ENCODE peak calls at places on chromosomes 12 and 14, in five cellular contexts. U is stomach; N is fibroblast of mammary gland; V is WERI-Rb-1; Y is CD8-positive, alpha-beta T cell. K is an unnamed sample.

GRCh38 chr12:110600254-110600653 is 13.7 kb upstream of the TCTN1 start:
- DNase-seq in U (no peak), N (peak), V (no peak), Y (no peak), K (peak)

GRCh38 chr14:40010961-40011360 is 578.7 kb upstream of the FBXO33 start:
- DNase-seq in N (no peak), U (no peak), V (no peak), Y (no peak), K (no peak)

GRCh38 chr12:3753549-3754284 is 808 bp upstream of the CRACR2A start:
- DNase-seq in N (peak), U (no peak), Y (no peak), V (no peak), K (no peak)

GRCh38 chr12:615620-616019 is 47.6 kb downstream of the NINJ2 start:
- DNase-seq in U (no peak), N (no peak), Y (no peak), V (no peak), K (no peak)

GRCh38 chr14:96349286-96350075 is 13.7 kb downstream of the ATG2B start:
- DNase-seq in U (no peak), Y (no peak), N (no peak), V (no peak), K (peak)

GRCh38 chr12:108560321-108560721 is 652 bp downstream of the SART3 start:
- DNase-seq in Y (no peak), V (no peak), U (no peak), N (peak), K (peak)

GRCh38 chr14:103803661-103804060 is 43.7 kb downstream of the PPP1R13B start:
- DNase-seq in Y (no peak), U (no peak), N (peak), V (no peak), K (peak)

GRCh38 chr14:103562385-103563088 is at the start of the genes BAG5 and COA8:
- DNase-seq in Y (peak), N (peak), V (peak), U (peak), K (peak)

GRCh38 chr12:26369588-26369987 is 174.2 kb downstream of the SSPN start:
- DNase-seq in N (peak), Y (no peak), U (no peak), V (no peak), K (peak)

GRCh38 chr12:2833327-2833726 is 1.5 kb downstream of the NRIP2 start:
- DNase-seq in N (no peak), Y (no peak), U (no peak), V (no peak), K (peak)

GRCh38 chr12:112850343-112850742 is 56.4 kb upstream of the OAS1 start:
- DNase-seq in Y (no peak), U (no peak), N (no peak), V (no peak), K (no peak)

DNA sequence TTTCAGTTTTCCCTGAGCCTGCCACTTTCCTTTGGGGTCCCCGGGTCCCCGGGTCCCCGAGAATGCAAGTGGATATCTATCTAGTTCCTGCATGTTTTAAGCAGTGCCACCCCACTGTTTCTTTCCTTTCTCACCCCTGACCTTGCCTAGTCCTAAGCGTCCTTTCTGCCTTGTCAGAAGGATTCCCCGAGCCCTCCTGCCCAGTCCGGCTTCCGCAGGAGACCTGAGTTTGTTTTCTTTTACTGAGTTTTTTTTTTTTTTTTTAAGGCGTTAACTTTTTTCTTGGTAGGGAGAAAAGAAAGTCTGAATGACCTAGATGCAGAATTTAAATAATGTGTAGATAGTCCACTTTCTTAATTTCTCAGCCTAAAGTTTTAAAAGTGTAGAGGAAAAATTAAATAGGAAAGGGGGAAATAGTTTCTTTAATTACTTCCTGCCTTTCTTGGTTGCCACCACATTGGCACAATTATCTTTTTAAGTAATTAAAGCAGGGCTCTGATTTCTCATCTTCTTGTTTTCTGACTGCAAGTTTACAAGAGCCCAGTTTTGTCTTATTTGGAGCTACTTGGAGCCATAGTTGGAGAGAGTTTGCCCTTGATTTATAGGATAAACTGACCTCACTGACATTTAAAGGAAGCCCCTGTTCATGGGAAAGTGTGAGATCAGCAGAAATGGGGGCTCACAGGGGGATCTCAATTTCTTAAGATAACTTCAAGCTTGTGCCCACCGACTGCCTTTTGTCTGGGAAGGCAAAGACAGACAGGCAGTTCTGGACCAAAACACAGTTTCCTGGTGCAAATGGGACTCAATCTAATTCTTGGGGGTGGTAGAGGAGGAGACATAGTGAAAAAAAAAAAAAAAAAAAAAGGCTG is 2.9 kb downstream of the PAX9 start:
- DNase-seq in U (no peak), N (no peak), Y (no peak), V (no peak), K (no peak)
- H3K4me3 ChIP-seq in U (no peak), N (no peak), Y (no peak), V (no peak), K (peak)

GRCh38 chr14:71933026-71933587 is 878 bp downstream of the RGS6 start:
- DNase-seq in N (no peak), Y (no peak), V (no peak), U (no peak), K (peak)
- TF ChIP-seq CTCF in N (no peak), Y (no peak), V (no peak), U (no peak), K (no peak)

GRCh38 chr12:65306603-65307501 is 28.4 kb downstream of the MSRB3 start:
- DNase-seq in U (no peak), V (peak), N (peak), Y (no peak), K (peak)
- H3K4me3 ChIP-seq in U (no peak), V (no peak), N (no peak), Y (no peak), K (peak)

DNA sequence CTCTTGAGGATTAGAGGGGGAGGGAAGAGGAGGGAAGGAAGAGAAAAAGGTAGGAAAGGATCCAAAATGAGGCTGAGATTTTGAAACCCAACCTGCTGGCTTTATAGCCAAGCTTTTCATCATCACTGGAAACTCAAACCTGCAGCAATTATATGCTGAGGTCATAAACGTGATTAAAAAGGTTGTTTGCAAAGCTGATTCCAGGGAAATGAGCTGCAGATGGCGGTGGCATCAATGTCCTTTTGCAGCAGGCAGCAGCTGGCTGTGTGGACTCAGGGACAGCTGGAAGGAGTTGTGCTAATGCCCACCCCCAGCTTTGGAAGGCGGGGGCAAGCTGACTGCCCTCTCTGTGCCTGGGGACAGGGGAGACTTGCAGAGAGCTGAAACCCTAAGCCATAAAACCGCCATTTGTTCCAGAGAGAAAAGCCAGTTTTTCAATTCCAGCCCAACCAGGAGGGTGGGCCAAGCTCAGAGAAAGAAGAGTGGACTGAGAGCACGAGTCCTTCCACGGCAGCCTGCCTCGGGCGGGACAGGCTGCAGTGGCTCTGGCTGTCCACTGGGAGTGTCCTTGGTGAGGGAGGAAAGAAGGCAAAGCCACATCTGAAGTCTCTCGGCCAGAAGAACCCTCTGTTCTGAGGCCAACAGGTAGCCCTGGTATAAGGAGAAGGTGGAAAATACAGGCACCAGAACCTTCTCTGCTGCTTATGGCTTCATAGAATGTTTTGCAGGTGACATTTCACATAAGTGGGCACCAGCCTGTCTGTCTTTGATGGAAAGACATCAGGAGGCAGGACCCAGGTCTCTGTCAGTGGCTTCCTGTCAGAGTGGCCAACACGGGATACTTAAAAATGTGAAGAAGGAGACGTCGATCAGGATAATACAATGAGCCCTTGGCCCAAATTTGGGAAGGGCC is 90.7 kb downstream of the SINHCAF start:
- DNase-seq in V (peak), N (peak), U (peak), Y (no peak), K (peak)
- TF ChIP-seq CTCF in V (peak), N (peak), U (no peak), Y (no peak), K (peak)

GRCh38 chr14:24051162-24051788 is 534 bp upstream of the CARMIL3 start:
- DNase-seq in V (no peak), U (peak), Y (no peak), N (no peak), K (no peak)

GRCh38 chr14:24053548-24054323 is 1.9 kb downstream of the CARMIL3 start:
- DNase-seq in V (peak), U (no peak), N (no peak), Y (no peak), K (no peak)

GRCh38 chr14:24054324-24054641 is 2.5 kb downstream of the CARMIL3 start:
- DNase-seq in Y (no peak), V (no peak), N (no peak), U (no peak), K (no peak)

GRCh38 chr14:24051789-24052655 is at the start of gene CARMIL3:
- DNase-seq in V (peak), Y (peak), N (peak), U (peak), K (peak)

DNA sequence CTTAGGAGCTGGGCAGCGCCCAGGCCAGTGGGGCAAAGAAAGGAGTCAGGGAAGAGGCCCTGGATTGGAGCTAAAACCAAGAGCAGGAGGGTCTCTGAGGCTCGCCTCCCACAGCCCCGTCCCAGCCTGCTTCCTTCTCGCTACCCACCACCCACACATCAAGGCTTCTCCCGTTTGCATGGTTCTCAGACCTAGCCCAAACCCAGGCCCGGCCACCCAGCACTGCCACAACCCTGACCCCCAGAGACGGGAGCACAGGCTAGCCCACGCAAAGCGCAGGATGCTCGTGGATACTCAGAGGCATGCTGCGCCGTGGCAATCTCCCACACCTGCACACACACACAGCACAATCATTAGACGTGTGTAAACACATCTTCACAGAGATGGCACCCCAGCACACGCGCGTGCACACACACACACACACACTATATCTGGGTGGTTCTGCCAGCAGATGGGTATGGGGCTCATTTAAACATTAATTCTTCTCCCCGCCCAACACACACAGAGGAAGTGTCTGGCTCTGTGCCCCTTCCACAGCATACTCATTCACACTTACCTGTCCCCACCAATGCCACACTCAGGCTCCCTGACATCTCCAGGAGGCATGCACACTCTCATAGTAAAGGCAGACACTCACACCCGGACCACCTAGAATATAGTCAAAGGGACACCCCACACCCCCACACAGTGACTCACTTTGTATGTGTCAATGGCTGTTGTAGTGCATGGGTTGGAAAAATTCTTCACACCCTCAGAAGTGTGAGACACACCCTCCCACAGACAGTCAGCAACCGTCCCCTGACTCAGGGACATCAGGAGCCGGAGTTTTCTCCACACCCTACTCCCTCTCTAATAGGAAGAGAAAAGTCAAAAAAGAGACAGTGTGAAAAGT is 1.1 kb downstream of the CARMIL3 start:
- DNase-seq in V (no peak), N (peak), Y (no peak), U (no peak), K (peak)
- H3K4me3 ChIP-seq in V (peak), N (no peak), Y (peak), U (peak), K (no peak)

DNA sequence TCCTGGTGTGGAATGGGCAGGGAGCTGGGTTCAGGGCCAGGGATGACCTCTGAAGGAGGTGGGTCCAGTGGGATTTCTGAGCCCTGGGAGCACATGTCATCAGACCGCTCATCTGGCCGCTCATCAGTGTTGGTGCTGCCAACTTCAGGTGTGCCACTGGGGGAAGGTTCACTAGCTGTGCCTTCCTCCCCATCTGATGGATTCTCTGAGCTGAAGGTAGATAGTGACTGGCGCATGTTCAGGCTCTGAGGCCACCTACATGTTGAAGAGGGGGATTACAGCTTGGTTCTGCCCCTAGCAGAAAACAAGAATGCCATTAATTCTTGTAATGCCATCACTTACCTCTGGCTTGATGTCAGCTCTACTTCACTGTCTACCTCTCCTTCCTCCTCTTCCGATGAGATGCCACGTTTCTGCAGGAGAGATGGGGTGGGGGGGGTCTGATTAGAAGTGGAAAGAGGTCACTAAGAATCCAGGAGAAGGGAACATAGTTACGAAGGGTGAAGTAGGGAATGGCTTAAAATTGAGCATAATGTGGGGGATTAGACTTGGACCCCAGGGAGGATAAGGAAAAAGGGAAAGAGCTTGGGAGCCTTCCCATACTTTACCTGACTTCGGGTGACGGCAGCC is 17.2 kb downstream of the MAP3K12 start:
- DNase-seq in U (no peak), Y (no peak), N (no peak), V (no peak), K (peak)
- TF ChIP-seq CTCF in U (no peak), Y (peak), N (peak), V (peak), K (peak)

DNA sequence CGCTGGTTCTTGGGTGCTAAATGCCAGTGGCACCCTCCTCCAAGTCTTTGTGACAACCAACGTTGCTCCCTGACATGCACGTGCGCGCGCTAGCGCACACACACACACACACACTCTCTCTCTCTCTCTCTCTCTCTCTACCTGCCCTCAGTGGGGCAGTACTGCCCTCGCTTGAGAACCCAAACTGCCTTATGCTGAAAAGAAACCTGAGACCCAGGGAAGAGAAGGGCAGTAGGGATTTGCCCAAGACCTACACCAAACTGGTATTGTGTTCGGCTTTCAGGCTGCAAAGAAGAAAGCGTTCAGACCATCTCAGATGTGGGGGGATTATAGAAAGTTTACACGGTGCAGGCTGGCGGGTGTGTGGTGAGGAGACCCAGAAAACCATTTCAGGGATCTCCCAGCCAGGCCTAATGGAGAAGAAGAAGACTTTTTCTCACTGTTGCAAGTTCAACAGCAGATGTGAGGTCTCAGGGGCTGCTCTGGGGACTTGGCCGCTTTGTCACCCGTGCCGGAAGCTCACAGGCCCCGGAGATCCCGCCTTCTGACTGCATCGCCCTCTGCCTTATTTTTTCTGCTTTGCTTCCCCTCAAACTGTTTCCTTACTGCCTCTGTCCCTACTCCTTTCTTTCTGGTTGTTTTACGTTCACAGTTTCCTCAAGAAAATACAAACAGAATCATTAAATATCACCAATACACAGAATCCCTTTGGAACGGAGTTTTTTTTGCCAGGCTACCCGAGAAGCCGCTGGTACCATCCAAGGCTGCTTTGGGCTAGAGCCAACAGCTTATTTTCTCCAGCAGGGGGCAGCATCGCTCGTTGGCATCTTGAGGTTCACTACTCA is 82.4 kb downstream of the PPM1A start:
- DNase-seq in V (peak), U (peak), N (peak), Y (peak), K (peak)
- H3K4me3 ChIP-seq in V (peak), U (peak), N (peak), Y (peak), K (peak)

GRCh38 chr12:72282721-72283120 is 10.6 kb downstream of the TRHDE start:
- DNase-seq in V (no peak), Y (no peak), N (peak), U (no peak), K (no peak)
- TF ChIP-seq CTCF in V (peak), Y (no peak), N (peak), U (no peak), K (peak)

GRCh38 chr14:51666831-51667230 is 15.1 kb downstream of the FRMD6 start:
- DNase-seq in N (no peak), Y (no peak), V (no peak), U (no peak), K (no peak)
- H3K4me3 ChIP-seq in N (no peak), Y (no peak), V (no peak), U (no peak), K (no peak)

GRCh38 chr12:24025153-24025798 is 75.8 kb upstream of the SOX5 start:
- DNase-seq in N (peak), V (no peak), U (no peak), Y (no peak), K (peak)
- TF ChIP-seq CTCF in N (peak), V (peak), U (no peak), Y (no peak), K (peak)